ENCODE peak calls at places on chromosomes 6 and 20, in seven cellular contexts. K is choroid plexus epithelial cell, J is tibial nerve, Y is cardiac fibroblast, P is fibroblast of mammary gland, R is fibroblast of the aortic adventitia, E is fibroblast of lung. X is an unnamed sample.

GRCh38 chr20:50450961-50451752 is 59.0 kb upstream of the PTPN1 start:
- DNase-seq in K (peak), J (peak), Y (peak), P (peak), R (peak), E (peak), X (no peak)

GRCh38 chr6:106119526-106119925 is 33.4 kb downstream of the PRDM1 start:
- DNase-seq in K (no peak), J (no peak), Y (no peak), P (no peak), R (no peak), E (no peak), X (no peak)

GRCh38 chr6:142913036-142913510 is 31.9 kb downstream of the HIVEP2 start:
- DNase-seq in K (no peak), J (no peak), Y (no peak), P (no peak), R (no peak), E (no peak), X (no peak)

GRCh38 chr20:46743088-46743487 is 33.6 kb downstream of the SLC2A10 start:
- DNase-seq in K (no peak), J (no peak), Y (no peak), P (no peak), R (no peak), E (no peak), X (no peak)

GRCh38 chr6:6366778-6367177 is 46.3 kb upstream of the F13A1 start:
- DNase-seq in K (no peak), J (no peak), Y (no peak), P (no peak), R (no peak), E (no peak), X (no peak)

GRCh38 chr20:59939052-59939878 is 840 bp downstream of the PPP1R3D start:
- DNase-seq in K (peak), J (no peak), Y (no peak), P (peak), R (peak), E (peak), X (peak)

GRCh38 chr6:101286146-101286545 is 107.4 kb upstream of the GRIK2 start:
- DNase-seq in K (no peak), J (no peak), Y (no peak), P (no peak), R (no peak), E (no peak), X (no peak)

GRCh38 chr6:18958146-18958545 is 571.0 kb downstream of the RNF144B start:
- DNase-seq in K (no peak), J (no peak), Y (no peak), P (no peak), R (no peak), E (no peak), X (no peak)

GRCh38 chr20:40960101-40960500 is 68.5 kb upstream of the TOP1 start:
- DNase-seq in K (no peak), J (no peak), Y (no peak), P (no peak), R (no peak), E (no peak), X (no peak)

GRCh38 chr6:154218336-154218735 is 138.3 kb downstream of the IPCEF1 start:
- DNase-seq in K (no peak), J (no peak), Y (no peak), P (no peak), R (no peak), E (no peak), X (no peak)

GRCh38 chr6:132414761-132415160 is 13.5 kb upstream of the MOXD1 start:
- DNase-seq in K (no peak), J (no peak), Y (peak), P (peak), R (no peak), E (no peak), X (no peak)

GRCh38 chr20:56200456-56200855 is 48.1 kb upstream of the MC3R start:
- DNase-seq in K (peak), J (no peak), Y (peak), P (peak), R (no peak), E (no peak), X (no peak)

GRCh38 chr6:98957440-98957839 is 9.7 kb upstream of the FBXL4 start:
- DNase-seq in K (peak), J (no peak), Y (peak), P (peak), R (peak), E (peak), X (no peak)

GRCh38 chr6:158849899-158850806 is 31.0 kb upstream of the EZR start:
- DNase-seq in K (peak), J (no peak), Y (peak), P (peak), R (peak), E (peak), X (no peak)

GRCh38 chr6:119495230-119495683 is 145.7 kb upstream of the MAN1A1 start:
- DNase-seq in K (no peak), J (no peak), Y (no peak), P (no peak), R (no peak), E (no peak), X (no peak)

GRCh38 chr6:22041797-22042489 is 254.9 kb downstream of the PRL start:
- DNase-seq in K (peak), J (no peak), Y (peak), P (peak), R (peak), E (peak), X (no peak)

GRCh38 chr6:6841571-6841970 is 253.1 kb downstream of the LY86 start:
- DNase-seq in K (no peak), J (no peak), Y (no peak), P (no peak), R (no peak), E (no peak), X (no peak)

GRCh38 chr20:64049060-64049886 is at the start of gene SOX18:
- DNase-seq in K (peak), J (no peak), Y (peak), P (peak), R (peak), E (peak), X (no peak)

GRCh38 chr6:154705471-154706113 is 27.6 kb upstream of the SCAF8 start:
- DNase-seq in K (peak), J (no peak), Y (peak), P (peak), R (peak), E (no peak), X (no peak)

GRCh38 chr6:165118736-165119135 is 190.7 kb downstream of the C6orf118 start:
- DNase-seq in K (no peak), J (no peak), Y (no peak), P (no peak), R (no peak), E (no peak), X (no peak)

GRCh38 chr6:128417698-128418097 is 102.7 kb downstream of the PTPRK start:
- DNase-seq in K (peak), J (no peak), Y (peak), P (no peak), R (peak), E (peak), X (no peak)

GRCh38 chr6:14349507-14349906 is 231.9 kb downstream of the CD83 start:
- DNase-seq in K (no peak), J (no peak), Y (no peak), P (peak), R (no peak), E (no peak), X (no peak)

GRCh38 chr6:10363911-10364310 is 51.0 kb downstream of the TFAP2A start:
- DNase-seq in K (no peak), J (no peak), Y (no peak), P (no peak), R (no peak), E (no peak), X (no peak)

GRCh38 chr6:107543567-107543966 is 53.6 kb downstream of the SOBP start:
- DNase-seq in K (no peak), J (no peak), Y (no peak), P (no peak), R (no peak), E (no peak), X (no peak)

GRCh38 chr6:11413728-11414127 is 123.8 kb upstream of the TMEM170B start:
- DNase-seq in K (peak), J (no peak), Y (peak), P (peak), R (no peak), E (peak), X (no peak)

GRCh38 chr6:11412011-11412424 is 125.5 kb upstream of the TMEM170B start:
- DNase-seq in K (peak), J (no peak), Y (peak), P (peak), R (peak), E (peak), X (no peak)

GRCh38 chr6:11412616-11413015 is 124.9 kb upstream of the TMEM170B start:
- DNase-seq in K (no peak), J (no peak), Y (no peak), P (no peak), R (no peak), E (no peak), X (no peak)

GRCh38 chr6:11414564-11414963 is 123.0 kb upstream of the TMEM170B start:
- DNase-seq in K (peak), J (no peak), Y (no peak), P (no peak), R (no peak), E (no peak), X (no peak)

DNA sequence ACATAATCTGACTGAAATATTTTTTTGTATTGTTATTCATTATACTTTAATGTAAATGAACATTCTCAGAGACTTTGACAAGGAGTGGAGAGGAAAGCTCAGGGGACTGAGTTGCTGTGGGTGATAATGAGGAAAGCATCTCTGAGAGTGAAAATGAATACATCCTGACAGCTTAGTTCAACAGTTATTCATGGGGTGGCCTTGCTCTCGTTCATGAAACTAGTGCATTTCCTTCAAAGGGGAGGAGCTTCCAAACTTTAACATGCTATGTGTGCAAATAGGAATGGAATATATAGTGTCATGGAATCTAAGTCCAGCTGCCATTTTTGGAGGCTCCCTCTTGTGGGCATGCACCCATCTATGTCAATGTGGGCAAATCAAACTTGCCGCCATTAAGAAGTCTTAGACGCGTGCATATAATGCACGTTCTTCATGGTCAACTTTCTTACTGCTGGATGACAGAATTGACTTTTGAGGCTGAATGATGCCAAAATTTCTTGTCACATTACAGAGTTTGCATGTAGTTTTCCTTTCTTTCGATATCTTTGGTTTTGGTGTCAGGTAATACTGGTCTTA is 124.3 kb upstream of the TMEM170B start:
- DNase-seq in K (no peak), J (no peak), Y (no peak), P (no peak), R (no peak), E (no peak), X (no peak)
- TF ChIP-seq CTCF in K (peak), J (no peak), Y (peak), P (no peak), R (no peak), E (no peak), X (no peak)

DNA sequence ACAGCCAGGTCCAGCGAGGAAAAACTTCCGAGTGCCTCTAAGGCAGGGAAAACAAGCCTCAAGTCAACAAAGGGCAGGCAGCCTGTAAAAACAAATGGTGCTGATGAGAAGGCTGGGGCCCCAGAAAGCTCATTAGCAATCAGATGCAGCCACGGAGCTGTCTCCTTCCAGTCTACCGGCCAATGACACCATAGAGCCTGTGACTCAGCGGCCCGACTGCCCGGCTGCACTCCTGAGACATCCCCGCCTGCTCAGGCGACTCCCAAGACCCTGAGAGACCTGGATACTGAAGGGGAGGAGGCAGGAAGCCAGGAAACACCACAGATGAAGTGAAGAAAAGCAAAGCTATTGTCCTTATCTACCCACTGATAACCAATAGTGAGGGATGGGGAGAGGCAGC is 120.1 kb upstream of the HDDC2 start:
- DNase-seq in K (peak), J (peak), Y (peak), P (peak), R (peak), E (peak), X (no peak)
- H3K4me3 ChIP-seq in K (peak), J (no peak), Y (no peak), P (no peak), R (no peak), E (no peak), X (no peak)

DNA sequence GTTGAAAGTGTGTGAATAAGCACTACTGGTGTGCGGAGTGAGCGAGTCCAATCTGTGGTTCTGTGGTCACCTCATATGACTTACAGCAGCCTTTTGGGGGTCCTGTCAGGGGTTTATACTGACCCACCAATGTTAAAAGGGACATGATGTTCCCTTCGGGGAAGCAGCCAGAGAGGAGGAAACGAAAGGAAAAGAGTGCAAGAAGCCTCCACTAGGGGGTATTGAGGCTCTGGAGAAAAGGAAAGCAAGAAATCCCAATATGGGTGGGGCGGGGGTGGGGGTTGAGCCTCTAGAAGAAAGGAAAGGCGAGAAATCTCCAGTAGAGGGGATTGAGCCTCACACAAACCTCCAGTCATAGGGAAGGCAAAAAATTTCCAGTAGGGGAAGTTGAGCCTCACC is 249.3 kb upstream of the ECI2 start:
- DNase-seq in K (no peak), J (no peak), Y (no peak), P (no peak), R (no peak), E (no peak), X (no peak)
- TF ChIP-seq CTCF in K (no peak), J (no peak), Y (no peak), P (no peak), R (no peak), E (no peak), X (no peak)

GRCh38 chr20:16606468-16606867 is 33.2 kb upstream of the KIF16B start:
- DNase-seq in K (no peak), J (no peak), Y (no peak), P (no peak), R (no peak), E (no peak), X (no peak)
- H3K4me3 ChIP-seq in K (no peak), J (no peak), Y (no peak), P (no peak), R (no peak), E (no peak), X (no peak)

GRCh38 chr6:24708612-24709011 is 10.3 kb downstream of the C6orf62 start:
- DNase-seq in K (no peak), J (no peak), Y (no peak), P (no peak), R (no peak), E (no peak), X (no peak)

GRCh38 chr6:24709014-24709711 is 9.8 kb downstream of the C6orf62 start:
- DNase-seq in K (no peak), J (no peak), Y (no peak), P (no peak), R (no peak), E (no peak), X (no peak)

GRCh38 chr6:24710519-24711303 is 8.2 kb downstream of the C6orf62 start:
- DNase-seq in K (no peak), J (no peak), Y (no peak), P (no peak), R (no peak), E (no peak), X (no peak)
- TF ChIP-seq CTCF in K (peak), J (no peak), Y (peak), P (no peak), R (no peak), E (no peak), X (no peak)